ENCODE peak calls at places on chromosome 5, in nine cellular contexts. S is dermis blood vessel endothelial cell, L is colonic mucosa, G is stomach, I is fibroblast of pulmonary artery, E is midbrain, C is dorsolateral prefrontal cortex, Z is NT2/D1, N is NCI-H748 treated with DMSO at 0.1 percent for 48 hours. B is an unnamed sample.

GRCh38 chr5:6086871-6087270 is 291.5 kb downstream of the MED10 start:
- DNase-seq in I (no peak), N (no peak), Z (no peak), C (no peak), L (no peak), S (no peak), E (no peak), G (no peak), B (no peak)

GRCh38 chr5:54080833-54081232 is 229.5 kb downstream of the ARL15 start:
- DNase-seq in I (no peak), C (no peak), G (no peak), E (no peak), L (no peak), Z (no peak), S (no peak), N (no peak), B (no peak)

GRCh38 chr5:163586431-163587033 is 81.1 kb downstream of the MAT2B start:
- DNase-seq in E (no peak), S (no peak), C (no peak), N (no peak), Z (no peak), G (no peak), L (no peak), I (no peak), B (no peak)

GRCh38 chr5:96048763-96049162 is 87.1 kb upstream of the ELL2 start:
- DNase-seq in S (no peak), N (no peak), G (peak), I (peak), E (no peak), L (no peak), Z (no peak), C (no peak), B (no peak)

GRCh38 chr5:168946363-168946762 is 354.6 kb downstream of the SLIT3 start:
- DNase-seq in S (no peak), N (no peak), G (no peak), L (no peak), E (no peak), Z (no peak), I (peak), C (no peak), B (no peak)

GRCh38 chr5:15943487-15943886 is 236.1 kb downstream of the MARCHF11 start:
- DNase-seq in Z (no peak), N (no peak), C (no peak), E (no peak), G (no peak), S (no peak), L (no peak), I (peak), B (no peak)

GRCh38 chr5:135534609-135535419 is 950 bp downstream of the NEUROG1 start:
- DNase-seq in S (peak), Z (no peak), N (no peak), E (no peak), L (no peak), C (no peak), G (no peak), I (no peak), B (no peak)

GRCh38 chr5:43997647-43998251 is 391.5 kb downstream of the FGF10 start:
- DNase-seq in Z (no peak), C (no peak), L (no peak), N (peak), G (no peak), E (no peak), I (no peak), S (no peak), B (no peak)

GRCh38 chr5:93575466-93575865 is 5.6 kb downstream of the NR2F1-AS1 start:
- DNase-seq in L (no peak), C (no peak), I (no peak), N (no peak), Z (no peak), G (no peak), S (no peak), E (no peak), B (no peak)

GRCh38 chr5:119312403-119312802 is 43.4 kb upstream of the TNFAIP8 start:
- DNase-seq in L (no peak), C (no peak), S (no peak), E (no peak), Z (no peak), N (no peak), G (no peak), I (no peak), B (no peak)

GRCh38 chr5:181063514-181063913 is 23.4 kb downstream of the BTNL9 start:
- DNase-seq in I (no peak), C (no peak), S (no peak), Z (no peak), E (no peak), N (no peak), G (no peak), L (no peak), B (no peak)

GRCh38 chr5:102794047-102794446 is 38.9 kb downstream of the PAM start:
- DNase-seq in Z (no peak), G (no peak), E (no peak), N (peak), C (no peak), L (no peak), I (no peak), S (no peak), B (no peak)

GRCh38 chr5:148799737-148800527 is 26.5 kb upstream of the ADRB2 start:
- DNase-seq in I (no peak), C (no peak), L (no peak), Z (no peak), N (no peak), G (no peak), E (no peak), S (no peak), B (no peak)

GRCh38 chr5:177312649-177313181 is 1.0 kb upstream of the MXD3 start:
- DNase-seq in S (peak), I (no peak), C (no peak), Z (no peak), L (peak), G (no peak), E (no peak), N (no peak), B (peak)

GRCh38 chr5:90308787-90309585 is 100.6 kb downstream of the CETN3 start:
- DNase-seq in I (no peak), G (no peak), N (no peak), S (no peak), Z (no peak), L (no peak), E (no peak), C (no peak), B (no peak)

GRCh38 chr5:55437452-55437851 is 97.3 kb downstream of the PLPP1 start:
- DNase-seq in N (no peak), I (no peak), E (no peak), Z (no peak), L (no peak), S (no peak), C (no peak), G (no peak), B (no peak)

GRCh38 chr5:119435436-119436132 is 16.7 kb upstream of the HSD17B4 start:
- DNase-seq in I (peak), C (no peak), L (peak), S (peak), Z (no peak), N (peak), G (peak), E (peak), B (peak)

GRCh38 chr5:108567429-108567828 is 180.3 kb upstream of the FER start:
- DNase-seq in L (no peak), N (no peak), C (no peak), Z (no peak), E (no peak), I (no peak), S (no peak), G (no peak), B (no peak)

GRCh38 chr5:163631846-163632245 is 126.4 kb downstream of the MAT2B start:
- DNase-seq in N (no peak), G (no peak), Z (no peak), L (no peak), S (no peak), E (no peak), C (no peak), I (no peak), B (no peak)

GRCh38 chr5:40033411-40033810 is 608.6 kb upstream of the DAB2 start:
- DNase-seq in S (no peak), N (peak), I (no peak), G (no peak), L (no peak), E (no peak), Z (no peak), C (no peak), B (no peak)

B was measured in ACHN.